ENCODE peak calls at places on chromosomes 4 and X, in nine cellular contexts. J is H7; Z is tibial nerve; W is effector memory CD8-positive, alpha-beta T cell; C is DMS153; S is lower leg skin; V is DMS79; B is smooth muscle cell of the brain vasculature; D is T-cell. G is an unnamed sample.
A peak's percentile ranks its signal among the peaks of the same experiment; 100 is the strongest.

GRCh38 chr4:76087007-76087769 is 12.7 kb downstream of the ART3 start:
- DNase-seq in D (no peak), S (no peak), V (no peak), Z (peak; percentile 39), W (no peak), B (peak; percentile 21), C (peak; percentile 32), J (peak; percentile 72), G (no peak)

GRCh38 chr4:173524218-173525117 is 5.6 kb downstream of the HAND2 start:
- DNase-seq in W (no peak), D (no peak), J (peak; percentile 59), Z (no peak), C (no peak), B (no peak), S (no peak), V (no peak), G (peak; percentile 80)

GRCh38 chr4:2630556-2631273 is 94.3 kb downstream of the FAM193A start:
- DNase-seq in Z (no peak), W (no peak), S (peak; percentile 63), J (peak; percentile 52), V (no peak), C (no peak), D (no peak), B (no peak), G (peak; percentile 56)

GRCh38 chrX:7926501-7926900 is 712 bp downstream of the PNPLA4 start:
- DNase-seq in V (no peak), J (no peak), D (no peak), C (no peak), W (no peak), S (no peak), Z (no peak), B (no peak), G (no peak)

GRCh38 chr4:77930154-77930553 is 67.5 kb downstream of the MRPL1 start:
- DNase-seq in B (no peak), J (no peak), V (no peak), W (no peak), D (no peak), S (no peak), C (no peak), Z (no peak), G (no peak)

GRCh38 chr4:13912436-13912835 is 284.9 kb upstream of the BOD1L1 start:
- DNase-seq in B (no peak), J (no peak), D (no peak), S (no peak), W (no peak), C (no peak), V (no peak), Z (no peak), G (no peak)

GRCh38 chrX:66638591-66639500 is at the start of gene EDA2R:
- DNase-seq in D (no peak), S (no peak), W (no peak), Z (peak; percentile 5), C (peak; percentile 27), J (peak; percentile 69), V (no peak), B (no peak), G (no peak)

GRCh38 chr4:2954358-2955185 is 8.6 kb downstream of the NOP14 start:
- DNase-seq in C (no peak), Z (no peak), J (peak; percentile 75), S (no peak), B (no peak), D (no peak), W (no peak), V (peak; percentile 21), G (no peak)

GRCh38 chr4:13544556-13545393 is 467 bp upstream of the NKX3-2 start:
- DNase-seq in J (peak; percentile 95), W (no peak), C (peak; percentile 55), Z (peak; percentile 41), S (peak; percentile 85), D (no peak), V (peak; percentile 20), B (no peak), G (peak; percentile 97)

GRCh38 chrX:79270401-79270800 is 96.7 kb downstream of the ITM2A start:
- DNase-seq in B (no peak), S (no peak), J (peak; percentile 4), W (peak; percentile 51), Z (peak; percentile 15), V (no peak), C (no peak), D (peak; percentile 65), G (no peak)

GRCh38 chr4:10117424-10118354 is 1.1 kb upstream of the WDR1 start:
- DNase-seq in D (no peak), Z (no peak), S (no peak), B (no peak), V (no peak), W (no peak), C (no peak), J (peak; percentile 35), G (peak; percentile 73)

GRCh38 chr4:69831646-69832325 is 28.2 kb downstream of the SULT1E1 start:
- DNase-seq in D (no peak), W (no peak), C (no peak), J (no peak), V (no peak), S (no peak), B (no peak), Z (no peak), G (no peak)

GRCh38 chr4:103498161-103499070 is 221.4 kb downstream of the TACR3 start:
- DNase-seq in Z (no peak), W (no peak), V (no peak), D (no peak), J (no peak), B (no peak), C (no peak), S (no peak), G (no peak)

GRCh38 chrX:68634649-68635227 is 12.7 kb upstream of the STARD8 start:
- DNase-seq in B (no peak), W (no peak), D (no peak), C (no peak), S (no peak), J (no peak), V (no peak), Z (no peak), G (no peak)

GRCh38 chrX:11064851-11065600 is 46.1 kb upstream of the HCCS start:
- DNase-seq in V (no peak), D (no peak), B (peak; percentile 9), Z (no peak), J (no peak), C (no peak), W (no peak), S (no peak), G (no peak)

GRCh38 chr4:84366932-84367331 is 132.2 kb downstream of the NKX6-1 start:
- DNase-seq in B (no peak), C (no peak), W (no peak), Z (no peak), S (no peak), J (no peak), V (no peak), D (no peak), G (no peak)

GRCh38 chr4:146269228-146269653 is 54.9 kb downstream of the REELD1 start:
- DNase-seq in V (no peak), J (no peak), W (no peak), D (no peak), C (no peak), S (no peak), B (no peak), Z (no peak), G (no peak)

GRCh38 chrX:102624105-102624504 is 24.8 kb downstream of the ARMCX5 start:
- DNase-seq in S (no peak), W (no peak), V (no peak), J (no peak), B (no peak), D (no peak), Z (no peak), C (no peak), G (no peak)

GRCh38 chrX:10597871-10598270 is 22.5 kb downstream of the MID1 start:
- DNase-seq in B (no peak), Z (no peak), J (peak; percentile 48), C (no peak), V (no peak), W (no peak), D (no peak), S (no peak), G (no peak)

GRCh38 chrX:152072236-152072635 is 66.1 kb downstream of the MAGEA10 start:
- DNase-seq in B (peak; percentile 33), J (no peak), S (no peak), C (peak; percentile 51), D (no peak), W (no peak), Z (no peak), V (no peak), G (no peak)

GRCh38 chrX:91081873-91082272 is 352.8 kb upstream of the PABPC5 start:
- DNase-seq in Z (no peak), J (no peak), C (no peak), S (no peak), B (no peak), V (no peak), D (no peak), W (no peak), G (no peak)

GRCh38 chr4:20253799-20254409 is 2.2 kb downstream of the SLIT2 start:
- DNase-seq in Z (no peak), B (no peak), S (peak; percentile 87), V (no peak), W (no peak), C (no peak), J (peak; percentile 60), D (no peak), G (peak; percentile 75)

GRCh38 chrX:21509912-21510311 is 135.7 kb downstream of the CNKSR2 start:
- DNase-seq in J (no peak), S (no peak), B (no peak), C (peak; percentile 25), D (no peak), W (no peak), V (no peak), Z (no peak), G (no peak)